ENCODE peak calls at places on chromosomes 6 and 20, in six cellular contexts. B is NCI-H82; I is activated naive CD4-positive, alpha-beta T cell treated with anti-CD3 and anti-CD28 coated beads for 36 hours; G is NB4; J is pancreas; D is COR-L47. K is an unnamed sample.
A peak's percentile ranks its signal among the peaks of the same experiment; 100 is the strongest.

GRCh38 chr20:44622501-44623270 is 28.8 kb downstream of the ADA start:
- DNase-seq in D (no peak), G (no peak), J (no peak), I (no peak), B (no peak), K (no peak)

GRCh38 chr6:151482290-151482689 is 11.5 kb upstream of the CCDC170 start:
- DNase-seq in B (no peak), J (no peak), I (peak; percentile 22), D (no peak), G (no peak), K (no peak)

GRCh38 chr6:63347599-63347998 is 27.8 kb upstream of the LGSN start:
- DNase-seq in D (no peak), B (no peak), I (no peak), G (no peak), J (no peak), K (no peak)

GRCh38 chr6:12957321-12958051 is 240.9 kb downstream of the PHACTR1 start:
- DNase-seq in I (peak; percentile 19), B (no peak), G (peak; percentile 75), J (peak; percentile 73), D (peak; percentile 43), K (no peak)

GRCh38 chr20:19964289-19965263 is 52.6 kb upstream of the NAA20 start:
- DNase-seq in D (no peak), J (peak; percentile 53), G (peak; percentile 61), I (no peak), B (no peak), K (no peak)

GRCh38 chr6:134421496-134421895 is 103.6 kb upstream of the SGK1 start:
- DNase-seq in D (no peak), J (no peak), I (no peak), G (no peak), B (no peak), K (no peak)

GRCh38 chr6:87669051-87669450 is 33.0 kb downstream of the AKIRIN2 start:
- DNase-seq in I (no peak), J (no peak), B (no peak), G (no peak), D (no peak), K (no peak)

GRCh38 chr6:37822851-37823682 is 3.5 kb downstream of the ZFAND3 start:
- DNase-seq in I (peak; percentile 64), J (no peak), D (no peak), G (no peak), B (peak; percentile 45), K (no peak)

GRCh38 chr6:115460913-115461312 is 599.8 kb downstream of the FRK start:
- DNase-seq in J (no peak), B (no peak), I (no peak), D (no peak), G (no peak), K (no peak)

GRCh38 chr20:36399147-36399968 is 93.2 kb downstream of the DLGAP4 start:
- DNase-seq in B (peak; percentile 88), D (peak; percentile 14), G (peak; percentile 64), I (peak; percentile 76), J (peak; percentile 25), K (peak; percentile 85)